ENCODE peak calls at places on chromosomes 5 and 9, in seven cellular contexts. H is hippocampal formation; F is H9; Q is HEK293T; Z is stimulated activated CD8-positive, alpha-beta memory T cell treated with anti-CD3 and anti-CD28 coated beads, Interleukin-15, amount 100 ng/mL, for 1 hour; X is NCI-H2081; T is CD8-positive, alpha-beta memory T cell. E is an unnamed sample.

GRCh38 chr5:63563008-63563917 is 399.0 kb downstream of the HTR1A start:
- DNase-seq in Q (no peak), F (no peak), Z (no peak), X (no peak), H (no peak), T (no peak), E (no peak)

GRCh38 chr5:35672995-35673394 is 55.3 kb downstream of the SPEF2 start:
- DNase-seq in T (peak), Q (no peak), X (no peak), Z (no peak), H (no peak), F (peak), E (no peak)

GRCh38 chr9:38393128-38393809 is 767 bp downstream of the ALDH1B1 start:
- DNase-seq in Z (no peak), Q (no peak), H (no peak), T (no peak), X (no peak), F (no peak), E (no peak)

GRCh38 chr9:450057-450456 is 235.4 kb downstream of the DOCK8 start:
- DNase-seq in X (no peak), H (no peak), F (no peak), T (no peak), Q (no peak), Z (no peak), E (no peak)

GRCh38 chr5:148384389-148384756 is 615 bp downstream of the FBXO38 start:
- DNase-seq in H (no peak), Q (peak), X (peak), F (no peak), T (no peak), Z (no peak), E (no peak)

GRCh38 chr5:159101689-159102088 is 2.0 kb upstream of the EBF1 start:
- DNase-seq in Q (no peak), Z (no peak), X (no peak), H (no peak), T (no peak), F (no peak), E (no peak)

GRCh38 chr5:171954721-171955120 is 51.7 kb downstream of the FBXW11 start:
- DNase-seq in T (no peak), X (no peak), F (no peak), Q (no peak), Z (no peak), H (no peak), E (no peak)

GRCh38 chr9:116250881-116251280 is 97.3 kb downstream of the PAPPA start:
- DNase-seq in T (no peak), Z (no peak), F (no peak), H (no peak), X (no peak), Q (no peak), E (no peak)

GRCh38 chr5:127840198-127840524 is 137.0 kb downstream of the CCDC192 start:
- DNase-seq in H (no peak), X (no peak), Q (no peak), T (no peak), F (no peak), Z (no peak), E (no peak)

GRCh38 chr9:114086607-114087006 is 8.5 kb upstream of the AMBP start:
- DNase-seq in Q (no peak), F (no peak), X (no peak), T (no peak), H (no peak), Z (no peak), E (no peak)

GRCh38 chr9:132791699-132792240 is 86.3 kb downstream of the AK8 start:
- DNase-seq in T (no peak), Q (no peak), F (no peak), Z (no peak), H (no peak), X (no peak), E (no peak)

GRCh38 chr5:1564182-1564748 is 40.5 kb upstream of the LPCAT1 start:
- DNase-seq in Q (no peak), Z (no peak), F (no peak), T (no peak), H (peak), X (no peak), E (peak)